ENCODE peak calls at places on chromosome 18, in five cellular contexts. J is MCF 10A; Y is fibroblast of lung; X is fibroblast of villous mesenchyme; W is CD4-positive, alpha-beta T cell. T is an unnamed sample.

GRCh38 chr18:45844938-45845337 is 19.5 kb downstream of the SIGLEC15 start:
- DNase-seq in Y (no peak), X (no peak), W (no peak), J (no peak), T (no peak)

GRCh38 chr18:34660572-34660971 is 49.5 kb upstream of the DTNA start:
- DNase-seq in Y (peak), J (no peak), W (no peak), X (no peak), T (no peak)

GRCh38 chr18:31977270-31977872 is 34.4 kb upstream of the TRAPPC8 start:
- DNase-seq in W (peak), X (peak), J (peak), Y (peak), T (peak)

GRCh38 chr18:31393286-31393685 is 16.7 kb downstream of the DSG4 start:
- DNase-seq in W (no peak), X (no peak), Y (no peak), J (no peak), T (no peak)

GRCh38 chr18:79681484-79682387 is 2.1 kb downstream of the CTDP1 start:
- DNase-seq in W (peak), J (no peak), X (peak), Y (no peak), T (no peak)

GRCh38 chr18:48944634-48945033 is 6.1 kb downstream of the SMAD7 start:
- DNase-seq in X (no peak), W (no peak), J (no peak), Y (peak), T (no peak)

GRCh38 chr18:21361297-21361880 is 119.4 kb downstream of the GREB1L start:
- DNase-seq in J (peak), Y (no peak), X (no peak), W (no peak), T (peak)

GRCh38 chr18:8396244-8396643 is 213.0 kb upstream of the RAB12 start:
- DNase-seq in W (no peak), Y (no peak), X (no peak), J (no peak), T (no peak)

GRCh38 chr18:48222118-48222517 is 187.1 kb downstream of the ZBTB7C start:
- DNase-seq in W (no peak), X (peak), J (peak), Y (peak), T (peak)

GRCh38 chr18:31825772-31826171 is 65.1 kb upstream of the SLC25A52 start:
- DNase-seq in X (no peak), Y (no peak), J (no peak), W (no peak), T (no peak)

GRCh38 chr18:36448384-36449290 is 151.1 kb downstream of the FHOD3 start:
- DNase-seq in J (no peak), Y (no peak), W (no peak), X (no peak), T (no peak)

GRCh38 chr18:66616523-66616983 is 12.7 kb upstream of the CDH19 start:
- DNase-seq in Y (peak), X (no peak), W (no peak), J (peak), T (no peak)

GRCh38 chr18:50607374-50607933 is 47.6 kb downstream of the MAPK4 start:
- DNase-seq in Y (no peak), X (no peak), W (no peak), J (no peak), T (no peak)

GRCh38 chr18:50606609-50607008 is 46.7 kb downstream of the MAPK4 start:
- DNase-seq in Y (no peak), W (no peak), X (no peak), J (no peak), T (no peak)

GRCh38 chr18:50611529-50611941 is 51.6 kb downstream of the MAPK4 start:
- DNase-seq in J (no peak), W (no peak), X (no peak), Y (no peak), T (no peak)

GRCh38 chr18:50614838-50615237 is 55.0 kb downstream of the MAPK4 start:
- DNase-seq in W (no peak), Y (no peak), J (peak), X (peak), T (peak)

GRCh38 chr18:50610349-50610748 is 50.5 kb downstream of the MAPK4 start:
- DNase-seq in Y (no peak), W (no peak), X (no peak), J (no peak), T (no peak)
- TF ChIP-seq CTCF in Y (no peak), W (no peak), X (no peak), J (no peak), T (peak)

GRCh38 chr18:58231930-58232329 is 187.9 kb downstream of the NEDD4L start:
- DNase-seq in J (peak), Y (no peak), X (peak), W (no peak), T (peak)
- TF ChIP-seq CTCF in J (peak), Y (no peak), X (peak), W (no peak), T (peak)

DNA sequence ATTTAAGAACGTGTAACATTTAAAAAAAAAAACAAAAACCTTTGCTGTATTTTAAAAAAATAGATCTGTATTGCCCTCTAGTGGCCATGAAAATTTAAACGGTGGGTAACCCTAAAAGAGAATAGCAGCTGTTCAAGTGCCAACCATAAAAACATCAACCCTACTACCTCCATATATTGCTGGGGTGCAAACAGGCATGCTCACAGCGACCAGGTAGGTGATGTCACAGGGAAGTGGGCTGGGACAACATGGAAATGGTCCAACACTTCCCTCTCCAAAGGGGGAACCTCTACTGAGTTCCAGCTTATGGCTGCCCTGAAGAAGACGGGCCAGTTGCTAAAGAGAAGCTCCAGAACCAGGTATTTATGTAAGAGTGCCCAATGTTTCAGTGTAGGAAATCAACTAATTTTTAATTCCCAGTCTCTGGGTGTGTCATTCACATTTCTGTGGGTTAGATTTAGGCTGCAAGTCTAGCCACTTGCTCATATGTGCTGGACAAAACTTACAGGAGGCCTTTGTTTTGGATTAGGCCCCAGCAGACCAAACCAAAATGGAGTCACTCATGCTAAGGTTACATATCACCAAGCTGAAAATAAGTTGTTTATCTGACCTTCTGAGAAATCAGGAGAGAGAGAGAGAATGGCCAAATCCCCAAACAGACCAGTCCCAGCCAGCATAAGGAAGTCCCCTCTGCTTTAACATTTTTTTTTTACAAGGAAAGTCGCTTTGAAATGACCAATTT is 54.5 kb downstream of the SKA1 start:
- DNase-seq in J (peak), W (no peak), Y (no peak), X (peak), T (peak)
- TF ChIP-seq CTCF in J (peak), W (peak), Y (peak), X (peak), T (peak)

GRCh38 chr18:63161728-63162195 is 157.8 kb downstream of the BCL2 start:
- DNase-seq in Y (peak), J (peak), X (peak), W (peak), T (peak)

GRCh38 chr18:63159590-63159989 is 160.0 kb downstream of the BCL2 start:
- DNase-seq in X (no peak), W (no peak), Y (no peak), J (no peak), T (no peak)

GRCh38 chr18:63161032-63161727 is 158.4 kb downstream of the BCL2 start:
- DNase-seq in Y (peak), X (no peak), J (no peak), W (no peak), T (no peak)

GRCh38 chr18:63160172-63160995 is 159.2 kb downstream of the BCL2 start:
- DNase-seq in J (no peak), X (no peak), W (no peak), Y (no peak), T (no peak)

GRCh38 chr18:63162271-63163014 is 157.1 kb downstream of the BCL2 start:
- DNase-seq in W (no peak), J (peak), X (peak), Y (peak), T (peak)
- TF ChIP-seq CTCF in W (no peak), J (no peak), X (no peak), Y (no peak), T (no peak)

DNA sequence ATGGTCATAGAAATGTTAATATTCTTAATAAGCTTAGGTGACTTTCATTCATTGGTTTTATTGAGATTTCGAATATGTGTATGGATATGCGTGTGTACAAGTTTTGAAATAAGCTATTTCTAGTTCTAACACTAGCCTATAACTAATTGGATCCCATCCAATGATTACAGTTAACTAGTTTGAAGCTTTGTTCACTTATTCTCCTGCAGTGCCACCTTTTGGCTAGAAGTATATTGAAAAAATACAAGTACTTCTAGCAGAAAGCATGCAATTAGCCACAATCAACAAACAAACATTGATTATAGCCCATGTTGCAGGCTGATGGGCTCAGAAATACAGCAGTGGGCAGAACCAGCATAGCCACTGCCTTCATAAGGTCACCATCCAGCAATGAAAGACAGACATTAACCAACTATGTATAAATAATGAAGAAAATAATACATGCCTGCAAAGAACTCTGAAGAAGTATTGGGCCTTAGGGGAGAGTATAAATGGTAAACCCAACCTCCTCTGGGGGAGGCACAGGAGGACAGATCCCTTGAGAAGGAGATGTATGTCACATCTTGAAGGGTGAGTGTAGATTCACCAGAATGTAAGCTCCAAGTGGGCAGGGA is 5.1 kb upstream of the PIEZO2 start:
- DNase-seq in X (peak), Y (peak), J (peak), W (no peak), T (peak)
- TF ChIP-seq CTCF in X (peak), Y (peak), J (peak), W (no peak), T (peak)

T was measured in fibroblast of mammary gland.